ENCODE peak calls at places on chromosomes 11 and 22, in nine cellular contexts. Z, A, Q, H, X, G, P, K and J are unnamed samples.

GRCh38 chr22:25908755-25909154 is 166.8 kb downstream of the MYO18B start:
- DNase-seq in Z (no peak), A (no peak), Q (no peak), H (no peak), X (no peak), G (no peak), P (no peak), K (no peak), J (no peak)

GRCh38 chr11:38019072-38019775 is 1421.2 kb upstream of the RAG2 start:
- DNase-seq in Z (no peak), A (no peak), Q (no peak), H (no peak), X (peak), G (no peak), P (peak), K (no peak), J (no peak)

GRCh38 chr22:48503035-48503625 is 1324.5 kb downstream of the BRD1 start:
- DNase-seq in Z (no peak), A (no peak), Q (no peak), H (no peak), X (no peak), G (no peak), P (no peak), K (no peak), J (no peak)

GRCh38 chr11:70317576-70318305 is 47.3 kb downstream of the PPFIA1 start:
- DNase-seq in Z (no peak), A (no peak), Q (no peak), H (no peak), X (no peak), G (no peak), P (no peak), K (no peak), J (no peak)

GRCh38 chr11:21656065-21656464 is 536.8 kb upstream of the ANO5 start:
- DNase-seq in Z (no peak), A (no peak), Q (no peak), H (no peak), X (peak), G (no peak), P (no peak), K (no peak), J (no peak)

GRCh38 chr22:39716534-39716933 is 146.0 kb downstream of the CACNA1I start:
- DNase-seq in Z (no peak), A (no peak), Q (no peak), H (no peak), X (no peak), G (peak), P (no peak), K (no peak), J (no peak)

GRCh38 chr11:130514316-130514715 is 65.9 kb downstream of the ADAMTS15 start:
- DNase-seq in Z (no peak), A (no peak), Q (no peak), H (no peak), X (no peak), G (no peak), P (no peak), K (peak), J (no peak)

GRCh38 chr11:45809456-45810395 is 4.8 kb downstream of the SLC35C1 start:
- DNase-seq in Z (no peak), A (no peak), Q (no peak), H (no peak), X (no peak), G (no peak), P (no peak), K (no peak), J (no peak)

GRCh38 chr11:100563541-100564280 is 123.4 kb upstream of the ARHGAP42 start:
- DNase-seq in Z (no peak), A (no peak), Q (no peak), H (no peak), X (no peak), G (no peak), P (no peak), K (peak), J (no peak)

GRCh38 chr22:36331306-36331911 is 56.4 kb downstream of the MYH9 start:
- DNase-seq in Z (peak), A (peak), Q (peak), H (no peak), X (peak), G (peak), P (peak), K (peak), J (no peak)

GRCh38 chr11:134557571-134558257 is 145.7 kb upstream of the B3GAT1 start:
- DNase-seq in Z (no peak), A (no peak), Q (no peak), H (no peak), X (no peak), G (no peak), P (no peak), K (no peak), J (peak)

GRCh38 chr22:23243006-23243573 is 62.8 kb downstream of the BCR start:
- DNase-seq in Z (no peak), A (no peak), Q (no peak), H (no peak), X (no peak), G (no peak), P (no peak), K (no peak), J (no peak)

GRCh38 chr11:128417607-128418324 is 169.6 kb downstream of the ETS1 start:
- DNase-seq in Z (peak), A (no peak), Q (no peak), H (no peak), X (no peak), G (no peak), P (no peak), K (peak), J (no peak)

GRCh38 chr22:35258144-35258988 is 1.1 kb downstream of the HMGXB4 start:
- DNase-seq in Z (no peak), A (no peak), Q (no peak), H (no peak), X (peak), G (no peak), P (no peak), K (peak), J (no peak)

GRCh38 chr22:37239336-37240239 is 4.5 kb downstream of the RAC2 start:
- DNase-seq in Z (no peak), A (no peak), Q (no peak), H (no peak), X (no peak), G (no peak), P (no peak), K (no peak), J (no peak)

GRCh38 chr22:17871726-17872458 is 97.6 kb upstream of the BID start:
- DNase-seq in Z (no peak), A (no peak), Q (no peak), H (no peak), X (no peak), G (no peak), P (no peak), K (no peak), J (no peak)

GRCh38 chr11:59175104-59175503 is 3.2 kb downstream of the DTX4 start:
- DNase-seq in Z (no peak), A (no peak), Q (no peak), H (no peak), X (no peak), G (no peak), P (peak), K (no peak), J (no peak)

GRCh38 chr11:64237484-64237951 is 3.1 kb downstream of the VEGFB start:
- DNase-seq in Z (no peak), A (peak), Q (no peak), H (no peak), X (no peak), G (no peak), P (peak), K (no peak), J (no peak)

GRCh38 chr22:24455751-24456426 is 28.5 kb downstream of the ADORA2A start:
- DNase-seq in Z (no peak), A (no peak), Q (peak), H (no peak), X (no peak), G (peak), P (no peak), K (no peak), J (no peak)

GRCh38 chr22:30733081-30733680 is 38.5 kb downstream of the OSBP2 start:
- DNase-seq in Z (no peak), A (no peak), Q (no peak), H (no peak), X (no peak), G (no peak), P (no peak), K (peak), J (no peak)

GRCh38 chr11:43518407-43519165 is 159.9 kb downstream of the TTC17 start:
- DNase-seq in Z (no peak), A (no peak), Q (no peak), H (no peak), X (no peak), G (peak), P (no peak), K (peak), J (no peak)

GRCh38 chr11:13160745-13161144 is 116.8 kb upstream of the BMAL1 start:
- DNase-seq in Z (no peak), A (no peak), Q (no peak), H (no peak), X (no peak), G (no peak), P (no peak), K (no peak), J (no peak)

GRCh38 chr22:50564289-50564688 is 1.6 kb upstream of the SYCE3 start:
- DNase-seq in Z (no peak), A (no peak), Q (no peak), H (no peak), X (no peak), G (no peak), P (no peak), K (no peak), J (no peak)

GRCh38 chr11:40867991-40868685 is 591.3 kb downstream of the LRRC4C start:
- DNase-seq in Z (no peak), A (no peak), Q (no peak), H (no peak), X (no peak), G (no peak), P (no peak), K (no peak), J (no peak)

GRCh38 chr11:8642226-8642625 is 40.2 kb downstream of the TRIM66 start:
- DNase-seq in Z (no peak), A (no peak), Q (no peak), H (no peak), X (no peak), G (no peak), P (no peak), K (no peak), J (no peak)

GRCh38 chr11:75204685-75205667 is 35.6 kb upstream of the TPBGL start:
- DNase-seq in Z (peak), A (peak), Q (peak), H (peak), X (peak), G (peak), P (peak), K (peak), J (peak)

DNA sequence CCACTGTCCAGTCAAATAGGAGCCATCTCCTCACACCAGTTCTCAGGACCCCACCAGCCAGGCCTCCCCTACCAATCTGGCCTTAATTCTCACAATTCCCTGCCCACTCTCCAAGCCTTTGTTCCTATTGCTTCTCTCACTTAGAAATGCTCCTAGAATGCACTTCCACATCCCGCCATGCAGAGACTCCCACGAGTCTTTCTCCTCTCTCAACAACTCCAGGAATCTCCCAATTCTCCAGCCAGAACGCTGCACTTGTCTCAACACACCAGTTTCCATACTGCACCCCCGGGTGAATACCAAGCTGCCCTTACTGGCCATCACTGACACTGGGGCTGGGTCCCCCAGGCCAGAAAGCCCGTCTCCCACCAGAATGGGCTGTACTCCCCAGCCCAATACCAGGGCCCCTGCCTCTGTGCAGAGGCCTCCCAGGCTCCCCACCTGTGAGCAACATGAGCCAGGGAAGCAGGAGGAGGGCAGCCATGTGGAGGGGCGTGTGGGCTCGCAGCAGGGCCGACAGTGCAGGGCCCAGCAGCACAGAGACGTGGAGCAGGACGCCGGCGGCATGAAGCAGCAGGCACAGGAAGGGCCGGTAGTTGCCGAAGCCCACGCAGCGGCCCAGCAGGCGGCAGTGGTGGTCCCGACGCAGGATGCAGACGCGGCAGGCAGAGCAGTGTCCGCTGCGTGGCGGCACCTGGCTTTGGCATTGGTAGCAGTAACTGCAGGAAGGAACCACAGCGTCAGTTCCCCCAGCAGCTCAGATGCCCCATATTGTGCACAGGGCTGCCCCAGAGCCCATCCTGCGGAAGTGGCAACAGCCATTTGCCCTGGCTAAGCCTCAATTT is 2.4 kb downstream of the ZDHHC24 start:
- DNase-seq in Z (peak), A (peak), Q (peak), H (no peak), X (no peak), G (peak), P (no peak), K (no peak), J (no peak)
- TF ChIP-seq CTCF in Z (peak), A (no peak), Q (peak), H (no peak), X (no peak), G (peak), P (no peak), K (peak), J (peak)

DNA sequence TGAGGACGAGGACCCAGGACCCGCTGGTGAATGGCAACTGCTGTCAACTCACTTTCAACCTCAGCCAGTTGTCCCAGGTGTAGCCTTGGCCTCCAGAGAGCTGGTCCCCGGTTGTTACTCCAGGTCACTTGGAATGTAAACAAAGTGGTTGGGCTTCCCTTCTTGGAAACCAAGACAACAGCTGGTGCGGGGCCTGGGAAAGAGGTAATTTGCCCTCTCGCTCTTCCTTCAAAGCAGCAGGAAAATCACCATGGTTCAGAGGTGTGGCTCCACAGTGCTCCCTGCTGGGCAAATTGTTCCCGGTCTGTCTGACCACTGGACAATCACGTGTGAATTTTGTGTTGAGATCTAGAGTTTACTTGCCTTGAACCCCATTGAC is 15.0 kb downstream of the SLC1A2 start:
- DNase-seq in Z (peak), A (peak), Q (peak), H (no peak), X (peak), G (peak), P (peak), K (peak), J (no peak)
- TF ChIP-seq CTCF in Z (peak), A (peak), Q (peak), H (peak), X (peak), G (peak), P (peak), K (peak), J (peak)

DNA sequence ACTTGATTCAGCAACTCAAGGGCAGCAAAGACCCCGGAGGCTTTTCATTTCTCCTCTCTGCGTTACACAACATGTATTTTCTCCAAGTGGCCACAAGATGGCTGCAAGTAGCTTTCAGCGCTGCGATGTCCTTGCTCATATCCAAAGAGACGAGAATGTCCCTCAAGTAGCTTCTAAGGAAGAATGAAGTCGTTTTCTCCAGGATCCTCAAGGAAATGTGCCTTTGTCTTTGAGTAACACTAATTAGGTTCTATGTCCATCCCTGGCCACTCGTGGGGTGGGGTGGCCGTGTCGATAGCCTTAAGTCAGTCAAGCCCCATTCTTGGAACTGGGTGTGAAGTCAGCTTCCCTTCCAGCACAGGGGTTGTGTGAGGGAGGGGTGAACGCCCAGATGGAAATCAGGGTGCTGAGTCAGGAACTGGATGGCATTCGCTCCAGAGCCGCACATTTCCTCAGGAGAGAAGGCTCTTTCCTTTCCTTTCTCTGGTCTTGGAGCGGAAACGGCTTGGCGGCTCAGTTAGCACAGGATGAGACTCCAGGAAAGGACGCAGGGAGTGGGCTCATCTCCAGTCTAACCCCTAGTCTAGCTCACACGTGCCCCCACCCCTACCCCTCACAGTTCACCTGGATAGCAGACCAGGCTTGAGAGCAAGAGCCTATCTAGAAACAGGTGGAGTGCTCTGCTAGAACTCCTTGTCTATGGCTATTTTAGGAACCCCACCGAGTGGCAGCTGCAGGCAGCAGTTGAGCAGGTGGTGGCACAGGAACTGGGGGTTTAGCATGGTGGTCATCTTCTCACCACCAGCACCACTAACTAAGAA is 44.3 kb downstream of the NNMT start:
- DNase-seq in Z (peak), A (peak), Q (peak), H (peak), X (peak), G (peak), P (peak), K (peak), J (no peak)
- TF ChIP-seq CTCF in Z (peak), A (peak), Q (peak), H (peak), X (peak), G (peak), P (peak), K (peak), J (peak)

DNA sequence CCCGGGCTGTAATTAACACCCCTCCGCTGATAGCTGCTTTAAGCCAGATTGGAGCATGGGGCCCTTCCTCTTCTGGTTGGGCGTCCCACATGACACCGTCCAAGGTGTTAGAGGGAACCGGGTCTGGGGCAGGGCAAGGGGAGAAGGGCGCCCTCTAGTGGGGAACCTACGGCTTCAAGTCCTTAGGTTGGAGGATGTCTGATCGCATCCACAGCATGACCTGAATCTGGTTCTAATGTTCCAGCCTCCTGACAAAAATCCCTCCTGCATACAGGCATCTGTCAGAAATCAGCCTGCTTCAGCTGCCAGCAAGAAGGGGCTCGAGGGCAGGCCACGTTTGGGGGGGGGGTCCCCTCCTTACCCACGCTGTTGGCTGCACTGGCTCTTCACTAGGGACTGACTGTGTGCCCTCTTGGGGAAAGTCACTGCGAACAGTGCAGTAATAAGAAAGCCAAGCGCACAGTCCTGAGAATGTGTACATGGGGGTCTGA is 94.2 kb upstream of the TBCEL start:
- DNase-seq in Z (peak), A (peak), Q (no peak), H (no peak), X (peak), G (peak), P (peak), K (peak), J (no peak)
- TF ChIP-seq CTCF in Z (peak), A (peak), Q (peak), H (no peak), X (peak), G (peak), P (peak), K (peak), J (peak)

GRCh38 chr11:71425409-71425808 is 22.8 kb downstream of the DHCR7 start:
- DNase-seq in Z (no peak), A (no peak), Q (no peak), H (no peak), X (peak), G (no peak), P (no peak), K (no peak), J (no peak)

GRCh38 chr11:71421392-71421950 is 26.7 kb downstream of the DHCR7 start:
- DNase-seq in Z (no peak), A (no peak), Q (no peak), H (no peak), X (no peak), G (peak), P (no peak), K (no peak), J (no peak)

GRCh38 chr11:71423181-71423790 is 24.9 kb downstream of the DHCR7 start:
- DNase-seq in Z (no peak), A (no peak), Q (no peak), H (no peak), X (no peak), G (no peak), P (no peak), K (no peak), J (no peak)

GRCh38 chr11:71418643-71419042 is 29.6 kb downstream of the DHCR7 start:
- DNase-seq in Z (no peak), A (no peak), Q (no peak), H (no peak), X (no peak), G (no peak), P (no peak), K (no peak), J (no peak)

DNA sequence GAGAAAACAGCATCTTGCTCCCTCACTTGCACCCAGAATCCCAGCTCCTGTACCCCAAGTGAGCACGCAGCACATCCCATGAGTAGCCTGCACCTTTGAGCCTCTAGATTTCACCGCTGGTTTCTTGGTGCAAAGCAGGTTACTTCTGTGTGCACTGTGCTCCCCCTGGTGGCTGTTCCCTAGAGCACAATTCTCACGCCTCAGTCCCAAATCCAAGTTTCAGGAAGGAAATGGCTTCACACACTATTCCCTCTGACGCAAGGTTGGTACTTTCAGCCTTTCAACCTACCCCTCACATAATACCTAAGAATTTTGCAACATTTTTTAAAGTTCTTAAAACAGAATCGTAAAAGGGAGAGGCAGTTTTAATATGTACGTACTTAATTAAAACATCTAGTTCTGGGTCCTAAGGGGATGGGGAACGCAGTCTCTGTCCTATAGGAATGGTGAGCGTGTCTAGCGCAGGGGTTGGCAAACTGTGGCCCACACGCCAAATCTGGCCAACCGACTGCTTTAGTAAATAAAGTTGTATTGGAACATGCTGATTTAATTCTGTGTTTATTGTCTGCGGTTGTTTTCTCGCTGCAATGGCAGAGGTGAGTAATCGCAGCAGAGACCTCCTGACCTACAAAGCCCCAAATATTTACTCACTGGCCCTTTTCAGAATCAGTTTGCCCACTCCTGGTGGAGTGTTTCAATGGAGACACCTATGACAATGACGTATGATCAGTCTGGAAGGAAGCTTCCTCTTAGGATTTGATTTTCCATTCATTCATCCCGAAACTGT is 27.5 kb downstream of the DHCR7 start:
- DNase-seq in Z (no peak), A (peak), Q (no peak), H (no peak), X (peak), G (peak), P (peak), K (peak), J (no peak)
- TF ChIP-seq CTCF in Z (peak), A (peak), Q (peak), H (peak), X (peak), G (peak), P (peak), K (peak), J (peak)

GRCh38 chr11:69000831-69001245 is 12.2 kb downstream of the MRGPRF start:
- DNase-seq in Z (peak), A (peak), Q (peak), H (peak), X (peak), G (peak), P (peak), K (peak), J (no peak)
- TF ChIP-seq CTCF in Z (peak), A (peak), Q (peak), H (peak), X (no peak), G (peak), P (peak), K (peak), J (peak)